ENCODE peak calls at places on chromosomes 3 and 15, in four cellular contexts. Y is CD4-positive, CD25-positive, alpha-beta regulatory T cell; Z is esophagus squamous epithelium; X is activated T-cell treated with anti-CD3 and anti-CD28 coated beads, Interleukin-2, amount 50 U/mL, for 72 hours. N is an unnamed sample.

GRCh38 chr3:185764168-185764988 is 60.5 kb downstream of the IGF2BP2 start:
- DNase-seq in Z (no peak), X (no peak), Y (no peak), N (no peak)

GRCh38 chr3:123444744-123445143 is 4.1 kb downstream of the ADCY5 start:
- DNase-seq in Z (no peak), Y (no peak), X (no peak), N (no peak)

GRCh38 chr3:138398791-138399575 is 35.4 kb upstream of the ESYT3 start:
- DNase-seq in X (no peak), Y (no peak), Z (no peak), N (no peak)

GRCh38 chr15:76058714-76059319 is 968 bp upstream of the TMEM266 start:
- DNase-seq in Y (no peak), X (peak; percentile 30), Z (no peak), N (peak; percentile 55)

GRCh38 chr3:61008168-61008737 is 243.0 kb downstream of the FHIT start:
- DNase-seq in X (no peak), Z (no peak), Y (no peak), N (no peak)

GRCh38 chr15:57079907-57080750 is 161.7 kb downstream of the TCF12 start:
- DNase-seq in Y (no peak), Z (no peak), X (no peak), N (peak; percentile 65)

GRCh38 chr3:70861855-70862254 is 549.4 kb upstream of the MDFIC2 start:
- DNase-seq in X (no peak), Y (no peak), Z (no peak), N (no peak)

GRCh38 chr3:152199069-152199838 is 69.5 kb upstream of the MBNL1 start:
- DNase-seq in Z (no peak), X (no peak), Y (no peak), N (no peak)

GRCh38 chr3:10978956-10979355 is 13.6 kb upstream of the SLC6A1 start:
- DNase-seq in X (no peak), Z (no peak), Y (no peak), N (no peak)

GRCh38 chr15:40928351-40928974 is 677 bp upstream of the DLL4 start:
- DNase-seq in Z (no peak), Y (peak; percentile 16), X (no peak), N (peak; percentile 74)